ENCODE peak calls at places on chromosome 17, in seven cellular contexts. K is neural progenitor cell; Q is endodermal cell; Y is effector memory CD4-positive, alpha-beta T cell; O is stomach; W is HFFc6; M is stimulated activated CD8-positive, alpha-beta memory T cell treated with anti-CD3 and anti-CD28 coated beads, Interleukin-7, amount 100 ng/mL, for 1 hour. P is an unnamed sample.

GRCh38 chr17:39754958-39755549 is 17.3 kb downstream of the GRB7 start:
- DNase-seq in K (peak), Q (peak), Y (no peak), O (no peak), W (no peak), M (no peak), P (no peak)

GRCh38 chr17:79732804-79733691 is 2.3 kb downstream of the ENPP7 start:
- DNase-seq in K (no peak), Q (no peak), Y (no peak), O (peak), W (no peak), M (no peak), P (no peak)

GRCh38 chr17:44076716-44077594 is 6.4 kb downstream of the G6PC3 start:
- DNase-seq in K (no peak), Q (peak), Y (no peak), O (no peak), W (no peak), M (no peak), P (no peak)

GRCh38 chr17:33494156-33494555 is 201.1 kb upstream of the ASIC2 start:
- DNase-seq in K (no peak), Q (no peak), Y (no peak), O (no peak), W (no peak), M (no peak), P (no peak)

GRCh38 chr17:47797797-47798196 is 23.8 kb downstream of the OSBPL7 start:
- DNase-seq in K (peak), Q (peak), Y (no peak), O (no peak), W (no peak), M (no peak), P (no peak)

GRCh38 chr17:48617515-48618365 is 2.6 kb upstream of the HOXB8 start:
- DNase-seq in K (no peak), Q (peak), Y (no peak), O (no peak), W (no peak), M (no peak), P (no peak)

GRCh38 chr17:4007346-4008081 is 43.3 kb upstream of the ATP2A3 start:
- DNase-seq in K (no peak), Q (no peak), Y (no peak), O (no peak), W (no peak), M (no peak), P (no peak)

GRCh38 chr17:45980855-45981254 is 18.2 kb upstream of the STH start:
- DNase-seq in K (no peak), Q (no peak), Y (no peak), O (no peak), W (no peak), M (no peak), P (no peak)

GRCh38 chr17:40824015-40824832 is 1.8 kb upstream of the KRT10 start:
- DNase-seq in K (no peak), Q (no peak), Y (no peak), O (no peak), W (no peak), M (no peak), P (no peak)

GRCh38 chr17:65542067-65542466 is 19.4 kb downstream of the AXIN2 start:
- DNase-seq in K (no peak), Q (no peak), Y (no peak), O (no peak), W (no peak), M (no peak), P (no peak)

P was measured in effector memory CD8-positive, alpha-beta T cell.